ENCODE peak calls at places on chromosomes 2 and 18, in seven cellular contexts. Z, W, T, K, V, P and B are unnamed samples.

GRCh38 chr2:170162261-170162612 is 15.7 kb upstream of the MYO3B start:
- DNase-seq in W (no peak), T (no peak), K (no peak), V (no peak), P (no peak), Z (peak), B (no peak)

GRCh38 chr2:176533505-176534193 is 264.4 kb downstream of the MTX2 start:
- DNase-seq in T (no peak), Z (no peak), P (no peak), K (no peak), W (no peak), V (no peak), B (no peak)

GRCh38 chr18:38751897-38752296 is 1186.3 kb upstream of the CELF4 start:
- DNase-seq in W (no peak), Z (no peak), P (no peak), K (no peak), T (peak), V (no peak), B (no peak)

GRCh38 chr2:240465268-240465764 is 29.9 kb downstream of the GPC1 start:
- DNase-seq in T (peak), Z (no peak), V (peak), W (peak), P (peak), K (peak), B (peak)

GRCh38 chr18:22987547-22988182 is 54.5 kb downstream of the RBBP8 start:
- DNase-seq in Z (no peak), T (no peak), V (no peak), W (no peak), P (no peak), K (no peak), B (no peak)

GRCh38 chr2:150482111-150482510 is 5.4 kb downstream of the RND3 start:
- DNase-seq in T (no peak), Z (no peak), P (no peak), V (no peak), W (no peak), K (no peak), B (no peak)

GRCh38 chr18:26298107-26298506 is 71.9 kb downstream of the TAF4B start:
- DNase-seq in P (no peak), T (no peak), W (no peak), K (no peak), V (no peak), Z (no peak), B (no peak)

GRCh38 chr2:49753344-49753930 is 599.1 kb upstream of the FSHR start:
- DNase-seq in T (no peak), P (no peak), K (no peak), W (no peak), Z (no peak), V (no peak), B (no peak)

GRCh38 chr2:160994141-160995002 is 165.9 kb upstream of the TANK start:
- DNase-seq in V (peak), P (peak), W (peak), Z (peak), T (peak), K (peak), B (peak)

GRCh38 chr2:8620611-8621382 is 61.1 kb upstream of the ID2 start:
- DNase-seq in P (no peak), K (no peak), Z (peak), T (no peak), V (no peak), W (no peak), B (no peak)

GRCh38 chr18:48342588-48342987 is 66.6 kb downstream of the ZBTB7C start:
- DNase-seq in V (no peak), W (no peak), K (no peak), T (no peak), P (no peak), Z (no peak), B (no peak)

GRCh38 chr18:79846936-79847557 is 49.3 kb downstream of the KCNG2 start:
- DNase-seq in K (no peak), V (no peak), T (peak), P (no peak), W (peak), Z (no peak), B (peak)

GRCh38 chr2:54497738-54498680 is 41.9 kb downstream of the SPTBN1 start:
- DNase-seq in V (no peak), Z (peak), T (no peak), K (no peak), P (peak), W (no peak), B (no peak)

GRCh38 chr2:226429476-226429875 is 370.1 kb downstream of the IRS1 start:
- DNase-seq in W (no peak), K (no peak), T (no peak), P (no peak), Z (no peak), V (no peak), B (no peak)

GRCh38 chr2:60756097-60757087 is at the start of gene PAPOLG:
- DNase-seq in P (peak), K (peak), Z (peak), V (peak), T (peak), W (peak), B (peak)

GRCh38 chr2:120818441-120818920 is 82.8 kb downstream of the GLI2 start:
- DNase-seq in P (peak), K (no peak), T (peak), V (no peak), Z (peak), W (peak), B (no peak)

GRCh38 chr2:224025874-224026273 is 13.2 kb downstream of the SERPINE2 start:
- DNase-seq in W (peak), K (no peak), V (no peak), T (no peak), P (no peak), Z (no peak), B (no peak)

GRCh38 chr2:152548996-152549395 is 168.3 kb downstream of the PRPF40A start:
- DNase-seq in K (no peak), V (no peak), T (no peak), W (no peak), Z (peak), P (no peak), B (no peak)

GRCh38 chr2:70777450-70777849 is 9.4 kb upstream of the ADD2 start:
- DNase-seq in Z (no peak), W (no peak), T (no peak), K (no peak), V (no peak), P (no peak), B (no peak)

GRCh38 chr2:187075106-187076070 is 226.4 kb upstream of the ZSWIM2 start:
- DNase-seq in T (peak), K (no peak), Z (no peak), P (no peak), W (no peak), V (no peak), B (no peak)

GRCh38 chr2:108579631-108580030 is 45.4 kb downstream of the LIMS1 start:
- DNase-seq in T (peak), P (no peak), W (no peak), Z (peak), V (no peak), K (no peak), B (no peak)

GRCh38 chr2:3613524-3613905 is 18.6 kb downstream of the COLEC11 start:
- DNase-seq in K (no peak), W (no peak), V (no peak), P (no peak), Z (no peak), T (peak), B (no peak)

GRCh38 chr2:139694327-139694726 is 914.1 kb upstream of the NXPH2 start:
- DNase-seq in T (no peak), V (no peak), K (no peak), W (no peak), P (no peak), Z (no peak), B (no peak)

GRCh38 chr18:28792404-28793103 is 615.6 kb upstream of the CDH2 start:
- DNase-seq in V (no peak), W (no peak), Z (no peak), P (no peak), T (no peak), K (no peak), B (no peak)

GRCh38 chr2:168552450-168552856 is 96.4 kb downstream of the CERS6 start:
- DNase-seq in V (no peak), K (no peak), P (no peak), W (peak), T (no peak), Z (no peak), B (no peak)

GRCh38 chr2:207828361-207829057 is 58.8 kb upstream of the FZD5 start:
- DNase-seq in Z (peak), K (no peak), T (peak), W (no peak), V (no peak), P (peak), B (no peak)

GRCh38 chr2:71906357-71906973 is 241.2 kb downstream of the CYP26B1 start:
- DNase-seq in P (no peak), Z (no peak), K (no peak), V (no peak), T (no peak), W (no peak), B (no peak)

GRCh38 chr2:37649518-37649917 is 21.9 kb downstream of the CDC42EP3 start:
- DNase-seq in W (no peak), V (no peak), T (no peak), P (no peak), Z (no peak), K (no peak), B (no peak)

GRCh38 chr18:50926521-50926920 is 41.3 kb upstream of the ELAC1 start:
- DNase-seq in T (no peak), K (no peak), Z (no peak), P (no peak), V (no peak), W (no peak), B (no peak)

GRCh38 chr2:100494712-100495111 is 24.4 kb downstream of the NMS start:
- DNase-seq in W (no peak), V (no peak), Z (no peak), T (no peak), K (no peak), P (no peak), B (no peak)

GRCh38 chr2:144943293-144943941 is 423.5 kb upstream of the ZEB2 start:
- DNase-seq in K (no peak), P (no peak), Z (no peak), W (no peak), T (no peak), V (no peak), B (no peak)
- H3K4me3 ChIP-seq in K (no peak), P (no peak), Z (no peak), W (no peak), T (no peak), V (no peak), B (no peak)

GRCh38 chr2:119245841-119246230 is 22.2 kb downstream of the STEAP3 start:
- DNase-seq in K (no peak), W (no peak), T (no peak), Z (no peak), P (no peak), V (no peak), B (no peak)
- TF ChIP-seq POLR2A in K (no peak), W (no peak), T (no peak), Z (no peak), P (no peak), V (no peak), B (no peak)

DNA sequence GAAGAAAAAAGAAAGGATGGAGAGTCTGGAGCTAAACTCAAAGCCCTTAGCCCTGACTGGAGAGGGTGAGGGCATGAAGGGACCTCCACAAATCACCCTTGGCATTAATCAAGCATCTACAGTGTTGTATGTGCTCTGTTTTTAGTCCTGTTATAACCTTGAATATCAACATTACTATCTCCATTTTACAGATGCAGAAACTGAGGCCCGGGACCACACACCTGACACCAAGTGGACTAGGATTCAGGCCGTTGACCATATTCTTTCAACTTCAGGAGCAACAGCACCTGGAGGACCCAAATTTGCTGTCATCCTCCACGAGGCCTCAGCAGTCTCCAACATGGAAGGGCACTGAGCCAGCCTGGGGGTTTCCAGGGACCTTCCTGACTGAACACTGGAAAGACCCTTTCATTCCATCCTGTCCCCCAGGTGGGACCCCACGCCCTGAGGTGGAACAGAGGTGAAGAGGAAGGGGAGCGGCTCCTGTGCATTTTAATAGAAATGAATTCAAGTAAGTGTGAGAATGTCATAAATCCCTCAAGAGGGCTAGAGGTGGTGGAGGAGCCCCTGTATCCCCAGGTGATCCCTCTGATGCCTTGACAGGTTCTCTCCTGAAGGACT is 41.0 kb downstream of the SERTAD2 start:
- DNase-seq in T (peak), V (no peak), W (no peak), Z (no peak), K (no peak), P (peak), B (no peak)
- H3K4me3 ChIP-seq in T (no peak), V (no peak), W (no peak), Z (no peak), K (no peak), P (no peak), B (no peak)

GRCh38 chr2:237486819-237487448 is at the start of gene MLPH:
- DNase-seq in K (no peak), P (peak), Z (peak), W (no peak), V (no peak), T (no peak), B (peak)
- TF ChIP-seq POLR2A in K (peak), P (peak), Z (peak), W (peak), V (peak), T (no peak), B (no peak)

GRCh38 chr2:206253125-206253787 is 21.2 kb upstream of the ZDBF2 start:
- DNase-seq in K (no peak), W (no peak), V (no peak), T (no peak), Z (no peak), P (no peak), B (no peak)

GRCh38 chr2:206255003-206255402 is 19.5 kb upstream of the ZDBF2 start:
- DNase-seq in W (no peak), Z (no peak), P (no peak), T (no peak), K (no peak), V (no peak), B (no peak)

GRCh38 chr2:206245178-206245778 is 29.2 kb upstream of the ZDBF2 start:
- DNase-seq in Z (no peak), T (no peak), P (no peak), W (no peak), V (no peak), K (no peak), B (no peak)

GRCh38 chr2:206250041-206250897 is 24.2 kb upstream of the ZDBF2 start:
- DNase-seq in P (peak), W (no peak), T (no peak), Z (peak), V (no peak), K (no peak), B (no peak)
- H3K4me3 ChIP-seq in P (no peak), W (no peak), T (no peak), Z (peak), V (no peak), K (peak), B (peak)

DNA sequence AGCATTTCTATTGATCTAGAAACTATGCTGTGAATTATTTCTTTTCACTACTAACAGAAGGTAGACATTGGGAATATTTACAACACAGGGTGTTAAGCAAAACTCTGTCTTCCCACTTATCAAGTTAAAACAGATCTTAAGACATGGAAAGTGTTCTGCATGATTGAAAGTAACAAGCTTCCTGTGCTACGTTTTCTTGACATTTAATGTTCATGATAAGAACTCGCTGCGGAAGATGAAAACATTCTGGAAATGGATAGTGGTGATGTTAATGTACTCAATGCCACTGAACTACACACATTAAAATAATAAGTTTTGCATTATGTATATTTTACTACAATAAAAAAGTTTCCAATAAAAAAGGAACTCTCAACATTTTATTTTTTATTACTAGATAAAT is 74.4 kb upstream of the SCN7A start:
- DNase-seq in T (no peak), Z (no peak), W (no peak), P (no peak), K (no peak), V (no peak), B (no peak)
- TF ChIP-seq POLR2A in T (no peak), Z (no peak), W (no peak), P (no peak), K (no peak), V (no peak), B (no peak)

DNA sequence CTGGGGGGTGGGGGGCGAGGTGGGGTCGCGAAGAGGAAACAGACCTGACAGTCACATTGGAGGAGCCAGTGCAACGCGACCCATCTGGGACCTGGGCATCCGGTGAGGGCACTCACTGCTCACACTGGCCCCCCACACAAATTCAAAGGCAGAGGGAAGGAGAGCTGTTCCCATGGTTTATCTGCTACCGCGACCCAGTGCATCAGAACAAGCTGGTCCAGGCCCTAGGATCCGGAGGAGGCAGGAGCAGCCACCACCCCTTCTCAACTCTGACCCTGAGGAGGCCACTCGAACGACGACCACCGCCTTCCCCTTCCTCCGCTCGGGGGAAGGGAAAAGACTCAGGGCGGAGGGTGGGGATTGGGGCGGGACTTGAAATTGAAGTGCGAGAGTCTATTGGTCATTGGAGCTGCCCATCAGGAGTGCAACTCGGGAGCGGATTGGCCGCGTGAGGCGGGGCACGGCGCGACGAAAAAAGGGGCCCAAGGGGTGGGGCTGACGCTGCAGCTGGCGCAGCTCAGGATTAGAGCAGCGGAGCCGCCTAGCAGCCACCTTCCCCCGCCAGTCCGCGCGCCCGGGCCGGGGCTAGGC is at the start of gene CDK5R2:
- DNase-seq in V (peak), P (peak), Z (peak), W (peak), K (peak), T (peak), B (no peak)
- H3K4me3 ChIP-seq in V (peak), P (no peak), Z (peak), W (peak), K (peak), T (no peak), B (peak)